ENCODE peak calls at places on chromosomes 2 and 18, in seven cellular contexts. B, X, V, C, U, Q and T are unnamed samples.

GRCh38 chr2:237312021-237312755 is 101.8 kb downstream of the COL6A3 start:
- DNase-seq in B (no peak), X (no peak), V (no peak), C (peak; percentile 83), U (no peak), Q (no peak), T (no peak)

GRCh38 chr2:238428866-238429265 is 2.1 kb downstream of the ASB1 start:
- DNase-seq in B (no peak), X (peak; percentile 21), V (no peak), C (peak; percentile 62), U (no peak), Q (no peak), T (no peak)

GRCh38 chr2:154370873-154371272 is 327.6 kb upstream of the KCNJ3 start:
- DNase-seq in B (peak; percentile 4), X (no peak), V (no peak), C (no peak), U (no peak), Q (peak; percentile 45), T (no peak)

GRCh38 chr18:76005632-76006031 is 489.4 kb downstream of the ZNF516 start:
- DNase-seq in B (no peak), X (no peak), V (peak; percentile 11), C (no peak), U (no peak), Q (no peak), T (no peak)

GRCh38 chr18:3603460-3604259 is 153.7 kb downstream of the TGIF1 start:
- DNase-seq in B (peak; percentile 91), X (peak; percentile 99), V (no peak), C (peak; percentile 97), U (peak; percentile 86), Q (peak; percentile 89), T (peak; percentile 92)

GRCh38 chr2:105787376-105788318 is 42.9 kb downstream of the NCK2 start:
- DNase-seq in B (no peak), X (no peak), V (no peak), C (no peak), U (no peak), Q (no peak), T (no peak)

GRCh38 chr2:230007931-230008707 is 60.6 kb downstream of the SLC16A14 start:
- DNase-seq in B (peak; percentile 70), X (peak; percentile 71), V (peak; percentile 49), C (peak; percentile 55), U (peak; percentile 57), Q (peak; percentile 94), T (peak; percentile 47)

GRCh38 chr18:59898609-59899297 is 1.0 kb upstream of the PMAIP1 start:
- DNase-seq in B (no peak), X (no peak), V (no peak), C (peak; percentile 66), U (no peak), Q (peak; percentile 67), T (no peak)

GRCh38 chr2:108084311-108084710 is 98.0 kb downstream of the SLC5A7 start:
- DNase-seq in B (no peak), X (no peak), V (no peak), C (no peak), U (no peak), Q (no peak), T (no peak)

GRCh38 chr2:180707867-180708205 is 272.6 kb upstream of the UBE2E3 start:
- DNase-seq in B (peak; percentile 60), X (peak; percentile 92), V (no peak), C (peak; percentile 85), U (peak; percentile 26), Q (no peak), T (peak; percentile 96)

GRCh38 chr2:159872353-159872752 is 74.3 kb upstream of the CD302 start:
- DNase-seq in B (no peak), X (no peak), V (no peak), C (no peak), U (no peak), Q (no peak), T (no peak)

GRCh38 chr18:58862851-58863538 is 1.7 kb upstream of the ZNF532 start:
- DNase-seq in B (peak; percentile 66), X (peak; percentile 62), V (peak; percentile 80), C (peak; percentile 69), U (no peak), Q (peak; percentile 70), T (peak; percentile 55)

GRCh38 chr2:155519731-155520130 is 812.8 kb downstream of the NR4A2 start:
- DNase-seq in B (no peak), X (no peak), V (no peak), C (no peak), U (no peak), Q (no peak), T (no peak)

GRCh38 chr2:20852139-20852538 is 29.2 kb upstream of the LDAH start:
- DNase-seq in B (no peak), X (no peak), V (no peak), C (no peak), U (no peak), Q (no peak), T (no peak)

GRCh38 chr2:65435625-65436168 is 3.3 kb upstream of the SPRED2 start:
- DNase-seq in B (peak; percentile 93), X (peak; percentile 85), V (peak; percentile 97), C (peak; percentile 91), U (peak; percentile 84), Q (peak; percentile 94), T (peak; percentile 79)

GRCh38 chr18:49677762-49678398 is 116.0 kb downstream of the LIPG start:
- DNase-seq in B (no peak), X (no peak), V (no peak), C (no peak), U (no peak), Q (no peak), T (no peak)

GRCh38 chr2:145800201-145801091 is 1280.5 kb upstream of the ZEB2 start:
- DNase-seq in B (no peak), X (no peak), V (no peak), C (peak; percentile 54), U (no peak), Q (no peak), T (peak; percentile 91)

GRCh38 chr2:240195316-240195861 is 54.9 kb upstream of the OTOS start:
- DNase-seq in B (no peak), X (no peak), V (no peak), C (no peak), U (no peak), Q (peak; percentile 28), T (no peak)

GRCh38 chr2:232697807-232698110 is 628 bp downstream of the GIGYF2 start:
- DNase-seq in B (no peak), X (no peak), V (no peak), C (no peak), U (no peak), Q (no peak), T (no peak)

GRCh38 chr18:7000484-7001096 is 117.0 kb downstream of the LAMA1 start:
- DNase-seq in B (peak; percentile 31), X (peak; percentile 19), V (peak; percentile 59), C (no peak), U (no peak), Q (no peak), T (peak; percentile 39)

GRCh38 chr2:207311316-207312005 is 145.7 kb upstream of the KLF7 start:
- DNase-seq in B (no peak), X (peak; percentile 100), V (peak; percentile 37), C (peak; percentile 87), U (no peak), Q (no peak), T (peak; percentile 90)

GRCh38 chr2:207313947-207314346 is 148.2 kb upstream of the KLF7 start:
- DNase-seq in B (no peak), X (no peak), V (no peak), C (no peak), U (no peak), Q (no peak), T (no peak)

GRCh38 chr2:207315131-207315530 is 149.4 kb upstream of the KLF7 start:
- DNase-seq in B (no peak), X (peak; percentile 44), V (no peak), C (peak; percentile 29), U (no peak), Q (no peak), T (no peak)

GRCh38 chr2:207308519-207309224 is 142.9 kb upstream of the KLF7 start:
- DNase-seq in B (no peak), X (peak; percentile 17), V (no peak), C (no peak), U (no peak), Q (no peak), T (no peak)

DNA sequence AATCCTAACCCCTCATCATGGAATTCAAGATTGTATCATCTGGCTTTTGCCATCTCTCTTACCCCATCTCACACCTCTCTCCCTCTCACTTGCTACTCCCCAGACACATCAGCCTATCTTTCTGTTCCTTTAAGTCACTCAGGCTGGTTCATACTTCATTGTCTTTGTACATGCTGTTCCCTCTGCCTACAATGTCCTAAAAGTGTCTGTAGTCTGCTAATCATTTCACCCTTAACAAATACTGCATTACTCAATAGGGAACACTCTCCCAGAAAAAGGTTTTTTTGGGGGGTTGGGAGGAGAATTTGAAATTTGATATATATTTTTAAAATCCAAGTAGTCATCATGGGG is 146.2 kb upstream of the KLF7 start:
- DNase-seq in B (no peak), X (no peak), V (no peak), C (no peak), U (no peak), Q (no peak), T (no peak)
- H3K9ac ChIP-seq in B (no peak overlapping the region), X (no peak overlapping the region), V (no peak overlapping the region), C (no peak overlapping the region), U (no peak overlapping the region), Q (no peak overlapping the region), T (no peak overlapping the region)

DNA sequence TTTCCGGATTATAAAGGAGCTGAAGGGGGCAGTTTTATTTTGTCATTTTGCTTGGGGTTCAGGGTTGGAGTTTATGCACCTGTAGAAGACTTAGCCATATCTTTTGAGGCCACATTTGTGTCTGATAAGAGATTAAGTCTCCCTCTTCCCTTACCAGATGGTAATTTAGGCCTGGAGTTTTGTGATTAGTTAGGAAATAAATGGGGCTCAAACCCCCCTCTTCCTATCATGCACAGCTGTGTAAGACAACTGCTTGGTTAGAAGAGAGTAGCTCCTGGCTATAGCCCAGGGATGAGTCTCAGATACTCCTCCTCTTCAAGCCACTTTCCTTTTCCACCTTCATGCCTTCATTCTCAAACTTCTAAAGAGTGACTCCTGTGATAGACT is 802 bp upstream of the SAP130 start:
- DNase-seq in B (no peak), X (no peak), V (peak; percentile 12), C (no peak), U (no peak), Q (no peak), T (no peak)
- H3K9ac ChIP-seq in B (no peak overlapping the region), X (no peak overlapping the region), V (peak overlapping the region; percentile 89), C (peak overlapping the region; percentile 52), U (no peak overlapping the region), Q (no peak overlapping the region), T (no peak overlapping the region)

DNA sequence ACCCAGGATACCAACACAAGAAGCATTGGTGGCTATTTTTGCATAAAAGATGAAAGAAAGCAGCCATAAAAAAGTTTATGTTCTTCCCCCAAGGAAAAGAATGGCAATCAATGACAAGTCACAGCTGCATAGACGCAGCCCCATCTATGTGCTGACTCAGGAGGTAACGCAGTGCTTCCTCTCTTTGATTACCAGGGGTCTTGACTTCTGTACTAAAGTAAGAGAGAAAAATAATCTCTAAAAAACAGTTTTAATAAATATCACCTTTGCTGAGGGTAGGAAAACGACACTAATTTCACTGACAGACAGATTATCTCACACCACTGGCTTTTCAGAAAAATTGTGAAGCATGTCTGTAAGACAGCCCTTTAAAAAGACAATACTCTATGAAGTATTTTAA is 33.9 kb upstream of the EVA1A start:
- DNase-seq in B (no peak), X (no peak), V (no peak), C (peak; percentile 25), U (no peak), Q (no peak), T (no peak)
- H3K9ac ChIP-seq in B (no peak overlapping the region), X (peak overlapping the region; percentile 10), V (peak overlapping the region; percentile 72), C (no peak overlapping the region), U (no peak overlapping the region), Q (no peak overlapping the region), T (no peak overlapping the region)

GRCh38 chr2:150168596-150168995 is 318.9 kb downstream of the RND3 start:
- DNase-seq in B (no peak), X (peak; percentile 27), V (no peak), C (peak; percentile 61), U (no peak), Q (no peak), T (no peak)
- H3K9ac ChIP-seq in B (no peak overlapping the region), X (no peak overlapping the region), V (no peak overlapping the region), C (no peak overlapping the region), U (no peak overlapping the region), Q (no peak overlapping the region), T (no peak overlapping the region)